ENCODE peak calls at places on chromosomes 3 and 15, in ten cellular contexts. X is GM20000; Q is RCC 7860; M is CD8-positive, alpha-beta T cell; B is cardiac fibroblast; S is GM04503; N is astrocyte of the spinal cord; R is T-helper 22 cell; E is iris pigment epithelial cell; L is stimulated activated CD4-positive, alpha-beta T cell treated with anti-CD3 and anti-CD28 coated beads, Interleukin-1b, Interleukin-23, amount 100 ng/mL, for 24 hours. O is an unnamed sample.

GRCh38 chr3:113557374-113557773 is 25.0 kb downstream of the SIDT1 start:
- DNase-seq in X (no peak), Q (peak; percentile 83), M (no peak), B (peak; percentile 49), S (no peak), N (peak; percentile 23), R (no peak), E (peak; percentile 44), L (no peak), O (peak; percentile 29)

GRCh38 chr15:57604502-57604901 is 12.8 kb downstream of the MYZAP start:
- DNase-seq in X (no peak), Q (no peak), M (no peak), B (no peak), S (no peak), N (no peak), R (no peak), E (no peak), L (no peak), O (no peak)

GRCh38 chr3:136752046-136752326 is 192 bp downstream of the STAG1 start:
- DNase-seq in X (peak; percentile 71), Q (no peak), M (no peak), B (no peak), S (no peak), N (no peak), R (no peak), E (no peak), L (no peak), O (no peak)

GRCh38 chr3:69016102-69016501 is 2.6 kb upstream of the EOGT start:
- DNase-seq in X (no peak), Q (no peak), M (no peak), B (no peak), S (no peak), N (no peak), R (no peak), E (no peak), L (no peak), O (no peak)

GRCh38 chr3:184160456-184160855 is 5.3 kb downstream of the DVL3 start:
- DNase-seq in X (peak; percentile 63), Q (no peak), M (no peak), B (peak; percentile 71), S (no peak), N (peak; percentile 61), R (no peak), E (peak; percentile 92), L (no peak), O (peak; percentile 68)

GRCh38 chr3:189517981-189518380 is 113.2 kb upstream of the TP63 start:
- DNase-seq in X (no peak), Q (no peak), M (no peak), B (no peak), S (no peak), N (no peak), R (no peak), E (no peak), L (no peak), O (no peak)

GRCh38 chr3:119418641-119419040 is 44.8 kb downstream of the TMEM39A start:
- DNase-seq in X (no peak), Q (no peak), M (no peak), B (peak; percentile 34), S (no peak), N (no peak), R (no peak), E (peak; percentile 82), L (no peak), O (peak; percentile 26)

GRCh38 chr3:58010562-58010961 is 2.3 kb downstream of the FLNB start:
- DNase-seq in X (no peak), Q (no peak), M (no peak), B (no peak), S (no peak), N (no peak), R (no peak), E (peak; percentile 55), L (no peak), O (no peak)

GRCh38 chr3:109985942-109986555 is 648.7 kb upstream of the DPPA4 start:
- DNase-seq in X (no peak), Q (no peak), M (no peak), B (peak; percentile 71), S (no peak), N (no peak), R (no peak), E (peak; percentile 5), L (no peak), O (no peak)

GRCh38 chr15:76903251-76903681 is 1.9 kb downstream of the SCAPER start:
- DNase-seq in X (peak; percentile 48), Q (no peak), M (no peak), B (peak; percentile 58), S (peak; percentile 15), N (peak; percentile 9), R (no peak), E (peak; percentile 66), L (no peak), O (peak; percentile 13)

GRCh38 chr3:373193-373784 is 176.7 kb downstream of the CHL1 start:
- DNase-seq in X (no peak), Q (no peak), M (no peak), B (no peak), S (no peak), N (no peak), R (no peak), E (no peak), L (no peak), O (no peak)

GRCh38 chr15:63292771-63293170 is 15.4 kb downstream of the APH1B start:
- DNase-seq in X (peak; percentile 18), Q (peak; percentile 81), M (no peak), B (peak; percentile 68), S (peak; percentile 41), N (peak; percentile 17), R (no peak), E (peak; percentile 80), L (no peak), O (no peak)

GRCh38 chr3:127485396-127486170 is 105.0 kb downstream of the TPRA1 start:
- DNase-seq in X (no peak), Q (no peak), M (no peak), B (no peak), S (no peak), N (no peak), R (no peak), E (no peak), L (no peak), O (no peak)

GRCh38 chr3:25872200-25872877 is 82.4 kb downstream of the OXSM start:
- DNase-seq in X (no peak), Q (no peak), M (no peak), B (no peak), S (no peak), N (no peak), R (no peak), E (no peak), L (no peak), O (no peak)